ENCODE peak calls at places on chromosomes 3 and 15, in six cellular contexts. W, A, I, C, R and U are unnamed samples.

GRCh38 chr3:197366301-197367044 is 68.1 kb upstream of the DLG1 start:
- DNase-seq in W (no peak), A (no peak), I (no peak), C (no peak), R (peak), U (no peak)

GRCh38 chr3:38150780-38151528 is 12.5 kb downstream of the MYD88 start:
- DNase-seq in W (no peak), A (no peak), I (no peak), C (no peak), R (no peak), U (no peak)

GRCh38 chr3:42689421-42690014 is 4.2 kb downstream of the KLHL40 start:
- DNase-seq in W (no peak), A (no peak), I (no peak), C (no peak), R (no peak), U (no peak)

GRCh38 chr15:29124581-29125381 is 144.8 kb downstream of the NSMCE3 start:
- DNase-seq in W (no peak), A (no peak), I (no peak), C (no peak), R (no peak), U (no peak)

GRCh38 chr3:72818915-72819314 is 29.3 kb downstream of the SHQ1 start:
- DNase-seq in W (no peak), A (no peak), I (no peak), C (no peak), R (no peak), U (no peak)

GRCh38 chr3:81622395-81622794 is 139.1 kb downstream of the GBE1 start:
- DNase-seq in W (no peak), A (no peak), I (no peak), C (no peak), R (no peak), U (no peak)

GRCh38 chr15:56251315-56252091 is 7.8 kb upstream of the RFX7 start:
- DNase-seq in W (no peak), A (no peak), I (no peak), C (no peak), R (no peak), U (no peak)

GRCh38 chr15:30649952-30650929 is 24.3 kb downstream of the ARHGAP11B start:
- DNase-seq in W (no peak), A (no peak), I (no peak), C (no peak), R (no peak), U (peak)

GRCh38 chr3:110579841-110580550 is 491.6 kb upstream of the NECTIN3 start:
- DNase-seq in W (no peak), A (no peak), I (no peak), C (no peak), R (no peak), U (no peak)

GRCh38 chr3:10248984-10249748 is 907 bp downstream of the TATDN2 start:
- DNase-seq in W (no peak), A (peak), I (peak), C (no peak), R (peak), U (peak)

GRCh38 chr3:43038010-43038409 is 58.9 kb downstream of the GASK1A start:
- DNase-seq in W (no peak), A (no peak), I (no peak), C (no peak), R (no peak), U (no peak)

GRCh38 chr3:11288786-11289637 is 16.8 kb downstream of the ATG7 start:
- DNase-seq in W (no peak), A (no peak), I (no peak), C (no peak), R (peak), U (no peak)

GRCh38 chr3:140545756-140546155 is 132.1 kb upstream of the TRIM42 start:
- DNase-seq in W (no peak), A (no peak), I (no peak), C (no peak), R (peak), U (no peak)

GRCh38 chr3:5187152-5187919 is at the start of gene EDEM1:
- DNase-seq in W (peak), A (peak), I (peak), C (peak), R (peak), U (peak)

GRCh38 chr15:64251658-64252057 is 88.8 kb upstream of the PPIB start:
- DNase-seq in W (no peak), A (no peak), I (no peak), C (no peak), R (peak), U (no peak)

GRCh38 chr15:39031596-39031995 is 467.0 kb upstream of the RASGRP1 start:
- DNase-seq in W (no peak), A (no peak), I (no peak), C (no peak), R (peak), U (no peak)

GRCh38 chr3:49386056-49386756 is 25.6 kb downstream of the RHOA start:
- DNase-seq in W (no peak), A (no peak), I (no peak), C (no peak), R (no peak), U (no peak)

GRCh38 chr3:51974963-51975856 is at the start of gene ABHD14A:
- DNase-seq in W (peak), A (peak), I (peak), C (peak), R (peak), U (peak)

GRCh38 chr15:40308844-40309189 is 1.1 kb upstream of the PLCB2 start:
- DNase-seq in W (no peak), A (no peak), I (no peak), C (no peak), R (no peak), U (no peak)

GRCh38 chr3:8301977-8302589 is 199.5 kb upstream of the LMCD1 start:
- DNase-seq in W (no peak), A (peak), I (no peak), C (no peak), R (peak), U (peak)

GRCh38 chr3:126372413-126373145 is 15.4 kb upstream of the KLF15 start:
- DNase-seq in W (no peak), A (peak), I (no peak), C (no peak), R (no peak), U (no peak)

GRCh38 chr3:9033867-9034266 is 70.6 kb upstream of the RAD18 start:
- DNase-seq in W (no peak), A (no peak), I (no peak), C (no peak), R (no peak), U (no peak)

GRCh38 chr3:194367992-194368841 is 1.3 kb downstream of the LRRC15 start:
- DNase-seq in W (no peak), A (no peak), I (no peak), C (no peak), R (peak), U (peak)

GRCh38 chr3:40996382-40996781 is 202.9 kb upstream of the CTNNB1 start:
- DNase-seq in W (no peak), A (no peak), I (no peak), C (no peak), R (peak), U (no peak)

GRCh38 chr3:27633224-27633545 is 88.9 kb downstream of the EOMES start:
- DNase-seq in W (no peak), A (no peak), I (no peak), C (no peak), R (peak), U (no peak)

GRCh38 chr3:138608322-138609214 is at the start of gene FAIM:
- DNase-seq in W (peak), A (peak), I (peak), C (peak), R (peak), U (no peak)

GRCh38 chr15:87986786-87987185 is 269.8 kb downstream of the NTRK3 start:
- DNase-seq in W (no peak), A (no peak), I (no peak), C (no peak), R (no peak), U (no peak)

GRCh38 chr3:105786241-105786640 is 82.6 kb downstream of the CBLB start:
- DNase-seq in W (no peak), A (no peak), I (no peak), C (no peak), R (no peak), U (no peak)

GRCh38 chr3:11362600-11362999 is 90.4 kb downstream of the ATG7 start:
- DNase-seq in W (no peak), A (no peak), I (no peak), C (no peak), R (no peak), U (no peak)

GRCh38 chr3:55884491-55885285 is 397.6 kb upstream of the WNT5A start:
- DNase-seq in W (no peak), A (no peak), I (no peak), C (no peak), R (no peak), U (no peak)

GRCh38 chr3:98519351-98519750 is 3.4 kb downstream of the CLDND1 start:
- DNase-seq in W (no peak), A (no peak), I (no peak), C (no peak), R (no peak), U (no peak)

GRCh38 chr3:170331143-170331542 is 26.4 kb upstream of the SKIL start:
- DNase-seq in W (no peak), A (no peak), I (no peak), C (no peak), R (no peak), U (no peak)

GRCh38 chr15:80785811-80786354 is 6.7 kb downstream of the CEMIP start:
- DNase-seq in W (no peak), A (no peak), I (no peak), C (no peak), R (no peak), U (no peak)

GRCh38 chr3:133058243-133058642 is 20.1 kb downstream of the TMEM108 start:
- DNase-seq in W (no peak), A (no peak), I (no peak), C (no peak), R (no peak), U (no peak)

GRCh38 chr15:33584797-33585196 is 274.0 kb downstream of the RYR3 start:
- DNase-seq in W (no peak), A (no peak), I (no peak), C (no peak), R (peak), U (no peak)

GRCh38 chr3:156109989-156110388 is 10.4 kb upstream of the KCNAB1 start:
- DNase-seq in W (no peak), A (no peak), I (no peak), C (no peak), R (no peak), U (no peak)

GRCh38 chr3:124258057-124258500 is 266.2 kb upstream of the ROPN1 start:
- DNase-seq in W (no peak), A (no peak), I (no peak), C (no peak), R (peak), U (no peak)

GRCh38 chr3:123123716-123124616 is 57.1 kb downstream of the PDIA5 start:
- DNase-seq in W (no peak), A (no peak), I (no peak), C (no peak), R (peak), U (no peak)